ENCODE peak calls at places on chromosomes 6 and 20, in seven cellular contexts. F is left cardiac atrium; U is iris pigment epithelial cell; Y is GM12878; M is PC-9; J is activated CD4-positive, alpha-beta T cell treated with anti-CD3 and anti-CD28 coated beads for 36 hours; L is effector CD4-positive, alpha-beta T cell. Q is an unnamed sample.

GRCh38 chr6:28349344-28349891 is 329 bp upstream of the ZKSCAN3 start:
- DNase-seq in F (no peak), U (no peak), Y (no peak), M (no peak), J (no peak), L (no peak), Q (no peak)

GRCh38 chr6:134529921-134530320 is 212.0 kb upstream of the SGK1 start:
- DNase-seq in F (no peak), U (peak), Y (no peak), M (no peak), J (no peak), L (no peak), Q (no peak)

GRCh38 chr20:49411221-49411925 is 71.1 kb downstream of the KCNB1 start:
- DNase-seq in F (no peak), U (no peak), Y (no peak), M (no peak), J (no peak), L (no peak), Q (no peak)

GRCh38 chr20:208937-209566 is 18.0 kb upstream of the DEFB129 start:
- DNase-seq in F (no peak), U (peak), Y (no peak), M (peak), J (peak), L (no peak), Q (peak)

GRCh38 chr20:16220826-16221225 is 352.4 kb downstream of the KIF16B start:
- DNase-seq in F (no peak), U (no peak), Y (no peak), M (no peak), J (no peak), L (no peak), Q (no peak)

GRCh38 chr6:28207244-28208179 is 17.6 kb upstream of the ZSCAN9 start:
- DNase-seq in F (no peak), U (peak), Y (no peak), M (no peak), J (peak), L (no peak), Q (no peak)

GRCh38 chr6:55953384-55953783 is 78.0 kb upstream of the BMP5 start:
- DNase-seq in F (no peak), U (peak), Y (no peak), M (no peak), J (no peak), L (no peak), Q (no peak)

GRCh38 chr20:36336204-36336603 is 30.1 kb downstream of the DLGAP4 start:
- DNase-seq in F (no peak), U (no peak), Y (no peak), M (no peak), J (no peak), L (no peak), Q (no peak)

GRCh38 chr20:10652185-10652584 is 21.6 kb downstream of the JAG1 start:
- DNase-seq in F (no peak), U (no peak), Y (no peak), M (no peak), J (no peak), L (no peak), Q (no peak)

GRCh38 chr6:78611886-78612480 is 255.4 kb upstream of the IRAK1BP1 start:
- DNase-seq in F (no peak), U (peak), Y (no peak), M (no peak), J (no peak), L (no peak), Q (no peak)

GRCh38 chr6:134840086-134840485 is 109.8 kb downstream of the ALDH8A1 start:
- DNase-seq in F (no peak), U (no peak), Y (no peak), M (no peak), J (no peak), L (no peak), Q (no peak)

GRCh38 chr6:144094731-144095133 is 641 bp downstream of the SF3B5 start:
- DNase-seq in F (no peak), U (no peak), Y (no peak), M (no peak), J (no peak), L (no peak), Q (no peak)

GRCh38 chr6:74925683-74926082 is 280.2 kb downstream of the COL12A1 start:
- DNase-seq in F (no peak), U (no peak), Y (no peak), M (no peak), J (no peak), L (no peak), Q (peak)

GRCh38 chr6:113694278-113695077 is 162.7 kb upstream of the MARCKS start:
- DNase-seq in F (no peak), U (peak), Y (no peak), M (no peak), J (no peak), L (no peak), Q (no peak)

GRCh38 chr20:43849496-43850197 is 65.0 kb upstream of the TOX2 start:
- DNase-seq in F (no peak), U (peak), Y (no peak), M (peak), J (no peak), L (no peak), Q (no peak)

GRCh38 chr20:50372770-50373088 is 137.5 kb upstream of the PTPN1 start:
- DNase-seq in F (no peak), U (no peak), Y (no peak), M (peak), J (no peak), L (no peak), Q (no peak)

GRCh38 chr6:159966339-159966738 is 2.5 kb upstream of the IGF2R start:
- DNase-seq in F (no peak), U (no peak), Y (no peak), M (no peak), J (no peak), L (no peak), Q (no peak)

GRCh38 chr20:11891827-11892521 is 25.7 kb upstream of the BTBD3 start:
- DNase-seq in F (peak), U (peak), Y (peak), M (peak), J (peak), L (no peak), Q (peak)

GRCh38 chr20:58731192-58731591 is 38.6 kb downstream of the NPEPL1 start:
- DNase-seq in F (no peak), U (no peak), Y (no peak), M (no peak), J (no peak), L (no peak), Q (no peak)

GRCh38 chr20:8678098-8678776 is 390.6 kb upstream of the PLCB4 start:
- DNase-seq in F (no peak), U (peak), Y (no peak), M (no peak), J (no peak), L (no peak), Q (no peak)

GRCh38 chr6:136326038-136326561 is 36.5 kb upstream of the BCLAF1 start:
- DNase-seq in F (no peak), U (peak), Y (no peak), M (no peak), J (no peak), L (no peak), Q (no peak)